ENCODE peak calls at places on chromosomes 2 and 18, in five cellular contexts. B is NCI-H526 treated with DMSO at 0.1 percent for 48 hours; W is NCI-H2029; J is activated CD4-positive, CD25-positive, alpha-beta regulatory T cell treated with anti-CD3 and anti-CD28 coated beads, Interleukin-2, amount 50 U/mL, for 72 hours; C is NCI-H2081. L is an unnamed sample.

GRCh38 chr2:31238126-31238905 is 4.4 kb downstream of the EHD3 start:
- DNase-seq in B (no peak), W (no peak), J (no peak), C (no peak), L (peak)

GRCh38 chr2:216636570-216637450 is 3.6 kb downstream of the IGFBP2 start:
- DNase-seq in B (peak), W (peak), J (no peak), C (no peak), L (peak)

GRCh38 chr2:81650048-81650971 is 1345.8 kb upstream of the LRRTM1 start:
- DNase-seq in B (no peak), W (no peak), J (no peak), C (no peak), L (no peak)

GRCh38 chr18:23992119-23992940 is 22.2 kb upstream of the TTC39C start:
- DNase-seq in B (no peak), W (no peak), J (no peak), C (peak), L (no peak)

GRCh38 chr2:106104332-106105062 is 89.6 kb downstream of the UXS1 start:
- DNase-seq in B (peak), W (peak), J (no peak), C (peak), L (peak)

GRCh38 chr18:1585881-1586488 is 681.3 kb downstream of the ADCYAP1 start:
- DNase-seq in B (peak), W (peak), J (no peak), C (peak), L (no peak)

GRCh38 chr2:190136259-190136658 is 73.7 kb upstream of the MSTN start:
- DNase-seq in B (no peak), W (no peak), J (no peak), C (no peak), L (no peak)

GRCh38 chr2:144084114-144084661 is 435.7 kb downstream of the ZEB2 start:
- DNase-seq in B (no peak), W (no peak), J (no peak), C (no peak), L (no peak)

GRCh38 chr2:146981921-146982320 is 862.9 kb upstream of the ACVR2A start:
- DNase-seq in B (no peak), W (no peak), J (no peak), C (no peak), L (no peak)

L was measured in H9.